ENCODE peak calls at places on chromosomes 16 and 17, in four cellular contexts. G is neural crest cell; Q is stimulated activated CD4-positive, alpha-beta T cell treated with anti-CD3 and anti-CD28 coated beads, Interleukin-1b, Interleukin-23, amount 100 ng/mL, for 1 hour; M is astrocyte of the cerebellum. N is an unnamed sample.

GRCh38 chr17:78990349-78991016 is 10.8 kb upstream of the LGALS3BP start:
- DNase-seq in G (no peak), Q (no peak), M (no peak), N (no peak)

GRCh38 chr17:60724647-60725046 is 47.0 kb downstream of the BCAS3 start:
- DNase-seq in G (no peak), Q (no peak), M (no peak), N (no peak)

GRCh38 chr17:1580979-1581676 is 18.5 kb upstream of the PITPNA start:
- DNase-seq in G (no peak), Q (no peak), M (no peak), N (no peak)

GRCh38 chr16:72664122-72664479 is 383.8 kb downstream of the ZFHX3 start:
- DNase-seq in G (no peak), Q (no peak), M (no peak), N (no peak)

GRCh38 chr16:30626230-30626629 is 16.0 kb upstream of the ZNF689 start:
- DNase-seq in G (no peak), Q (no peak), M (no peak), N (no peak)

GRCh38 chr17:47192549-47192948 is 3.5 kb upstream of the CDC27 start:
- DNase-seq in G (no peak), Q (no peak), M (no peak), N (no peak)

GRCh38 chr17:75181608-75182318 is 996 bp downstream of the SUMO2 start:
- DNase-seq in G (no peak), Q (no peak), M (no peak), N (no peak)

GRCh38 chr17:17928422-17929386 is 43.5 kb downstream of the TOM1L2 start:
- DNase-seq in G (no peak), Q (no peak), M (no peak), N (no peak)

GRCh38 chr17:6994118-6994598 is 1.7 kb upstream of the ALOX12 start:
- DNase-seq in G (no peak), Q (no peak), M (no peak), N (no peak)

GRCh38 chr16:17827313-17827712 is 356.6 kb upstream of the XYLT1 start:
- DNase-seq in G (no peak), Q (no peak), M (peak), N (no peak)

GRCh38 chr17:228223-228615 is 46.8 kb upstream of the DOC2B start:
- DNase-seq in G (no peak), Q (no peak), M (no peak), N (no peak)

GRCh38 chr16:26070595-26071170 is 378.9 kb downstream of the HS3ST4 start:
- DNase-seq in G (no peak), Q (no peak), M (no peak), N (no peak)

GRCh38 chr16:19424478-19424877 is 6.8 kb downstream of the TMC5 start:
- DNase-seq in G (no peak), Q (no peak), M (no peak), N (no peak)

GRCh38 chr17:28684963-28685362 is 23.0 kb downstream of the SUPT6H start:
- DNase-seq in G (no peak), Q (no peak), M (no peak), N (no peak)

GRCh38 chr16:48537275-48537674 is 72.7 kb downstream of the N4BP1 start:
- DNase-seq in G (no peak), Q (no peak), M (no peak), N (no peak)

GRCh38 chr16:19114359-19115147 is 789 bp downstream of the ITPRIPL2 start:
- DNase-seq in G (peak), Q (no peak), M (no peak), N (no peak)

GRCh38 chr16:82694239-82694874 is 67.6 kb downstream of the CDH13 start:
- DNase-seq in G (no peak), Q (no peak), M (no peak), N (no peak)

GRCh38 chr16:86616906-86617305 is 38.6 kb downstream of the FOXL1 start:
- DNase-seq in G (no peak), Q (no peak), M (no peak), N (no peak)

GRCh38 chr17:12547829-12548228 is 117.9 kb upstream of the MYOCD start:
- DNase-seq in G (no peak), Q (no peak), M (no peak), N (no peak)

GRCh38 chr16:72620853-72621252 is 427.1 kb downstream of the ZFHX3 start:
- DNase-seq in G (no peak), Q (no peak), M (no peak), N (no peak)

GRCh38 chr17:48642843-48643696 is 16.9 kb upstream of the HOXB9 start:
- DNase-seq in G (no peak), Q (no peak), M (no peak), N (no peak)